ENCODE peak calls at places on chromosomes 1 and 21, in four cellular contexts. N, Y, T and V are unnamed samples. For H3K36me3, the result is how much of the 10 kb centered on the place peaks cover.

GRCh38 chr1:20426923-20427322 is 59.1 kb downstream of the CAMK2N1 start:
- DNase-seq in T (no peak), N (no peak), Y (no peak), V (no peak)

GRCh38 chr1:186948542-186948941 is 119.8 kb downstream of the PLA2G4A start:
- DNase-seq in T (no peak), N (no peak), Y (no peak), V (no peak)

GRCh38 chr1:22773981-22774471 is 63.4 kb downstream of the EPHB2 start:
- DNase-seq in T (peak), N (no peak), Y (peak), V (no peak)

GRCh38 chr1:228298471-228298870 is 90.6 kb downstream of the OBSCN start:
- DNase-seq in Y (no peak), T (no peak), N (no peak), V (no peak)

GRCh38 chr1:248404024-248404423 is 1.2 kb downstream of the OR2T1 start:
- DNase-seq in T (no peak), Y (no peak), N (no peak), V (peak)

GRCh38 chr1:174743654-174744561 is 255.8 kb upstream of the CACYBP start:
- DNase-seq in Y (no peak), N (peak), T (no peak), V (peak)

GRCh38 chr1:7345516-7345915 is 425.6 kb upstream of the VAMP3 start:
- DNase-seq in N (no peak), T (no peak), Y (no peak), V (no peak)

GRCh38 chr21:42405064-42406059 is 1.7 kb downstream of the UBASH3A start:
- DNase-seq in N (no peak), Y (no peak), T (no peak), V (no peak)

GRCh38 chr1:214146523-214146922 is 134.4 kb upstream of the SMYD2 start:
- DNase-seq in T (no peak), Y (no peak), N (no peak), V (no peak)

GRCh38 chr21:31334648-31335121 is 9.4 kb downstream of the TIAM1 start:
- DNase-seq in Y (peak), N (no peak), T (no peak), V (no peak)

GRCh38 chr1:150487763-150488115 is 520 bp downstream of the TARS2 start:
- DNase-seq in Y (no peak), N (peak), T (no peak), V (peak)

GRCh38 chr1:119808972-119809550 is 2.2 kb downstream of the REG4 start:
- DNase-seq in T (peak), N (peak), Y (peak), V (peak)

GRCh38 chr1:221839794-221840395 is 98.0 kb upstream of the DUSP10 start:
- DNase-seq in Y (peak), N (no peak), T (peak), V (no peak)

GRCh38 chr1:24526940-24527542 is 24.4 kb downstream of the RCAN3 start:
- DNase-seq in T (no peak), Y (peak), N (peak), V (no peak)

GRCh38 chr1:113320272-113320671 is 70.0 kb upstream of the MAGI3 start:
- DNase-seq in Y (no peak), N (no peak), T (no peak), V (no peak)

GRCh38 chr1:115090956-115091355 is 1.7 kb upstream of the TSPAN2 start:
- DNase-seq in Y (no peak), N (no peak), T (no peak), V (no peak)

GRCh38 chr21:35041122-35041521 is 8.0 kb downstream of the RUNX1 start:
- DNase-seq in Y (no peak), T (no peak), N (no peak), V (no peak)

GRCh38 chr1:53896673-53897229 is 2.8 kb downstream of the DIO1 start:
- DNase-seq in Y (no peak), T (no peak), N (no peak), V (no peak)

GRCh38 chr1:32891630-32892029 is 5.3 kb downstream of the HPCA start:
- DNase-seq in Y (no peak), T (no peak), N (no peak), V (no peak)

GRCh38 chr1:155719703-155720102 is 30.8 kb downstream of the DAP3 start:
- DNase-seq in T (no peak), Y (no peak), N (no peak), V (no peak)

GRCh38 chr1:155729031-155729898 is 40.4 kb downstream of the DAP3 start:
- DNase-seq in Y (peak), T (peak), N (peak), V (peak)

GRCh38 chr1:155725142-155725541 is 36.3 kb downstream of the DAP3 start:
- DNase-seq in T (no peak), N (no peak), Y (no peak), V (no peak)
- H3K36me3 ChIP-seq in T (under half), N (under half), Y (under half), V (under half)

GRCh38 chr1:27361044-27361402 is 5.7 kb downstream of the MAP3K6 start:
- DNase-seq in Y (no peak), T (no peak), N (peak), V (peak)
- H3K36me3 ChIP-seq in Y (under half), T (under half), N (under half), V (under half)

GRCh38 chr1:43847882-43848281 is 85.7 kb upstream of the ARTN start:
- DNase-seq in T (no peak), N (no peak), Y (no peak), V (no peak)

GRCh38 chr1:43849670-43850069 is 83.9 kb upstream of the ARTN start:
- DNase-seq in Y (no peak), N (no peak), T (no peak), V (no peak)

GRCh38 chr1:43844114-43844513 is 89.5 kb upstream of the ARTN start:
- DNase-seq in N (no peak), T (no peak), Y (no peak), V (no peak)

GRCh38 chr1:43850599-43851233 is 82.9 kb upstream of the ARTN start:
- DNase-seq in T (no peak), N (no peak), Y (no peak), V (no peak)

GRCh38 chr1:43847290-43847689 is 86.3 kb upstream of the ARTN start:
- DNase-seq in N (no peak), T (no peak), Y (no peak), V (no peak)
- H3K36me3 ChIP-seq in N (under half), T (under half), Y (under half), V (under half)

GRCh38 chr1:167670563-167670962 is 40.5 kb downstream of the RCSD1 start:
- DNase-seq in T (no peak), Y (no peak), N (no peak), V (no peak)
- H3K36me3 ChIP-seq in T (under half), Y (under half), N (under half), V (under half)

GRCh38 chr1:39842030-39842678 is 41.1 kb downstream of the TRIT1 start:
- DNase-seq in N (no peak), T (no peak), Y (no peak), V (no peak)

GRCh38 chr1:39841429-39841828 is 41.9 kb downstream of the TRIT1 start:
- DNase-seq in T (no peak), Y (no peak), N (no peak), V (no peak)

GRCh38 chr1:39840507-39840906 is 42.8 kb downstream of the TRIT1 start:
- DNase-seq in Y (no peak), T (no peak), N (no peak), V (no peak)

GRCh38 chr1:39845569-39846566 is 37.4 kb downstream of the TRIT1 start:
- DNase-seq in T (peak), N (no peak), Y (peak), V (no peak)

DNA sequence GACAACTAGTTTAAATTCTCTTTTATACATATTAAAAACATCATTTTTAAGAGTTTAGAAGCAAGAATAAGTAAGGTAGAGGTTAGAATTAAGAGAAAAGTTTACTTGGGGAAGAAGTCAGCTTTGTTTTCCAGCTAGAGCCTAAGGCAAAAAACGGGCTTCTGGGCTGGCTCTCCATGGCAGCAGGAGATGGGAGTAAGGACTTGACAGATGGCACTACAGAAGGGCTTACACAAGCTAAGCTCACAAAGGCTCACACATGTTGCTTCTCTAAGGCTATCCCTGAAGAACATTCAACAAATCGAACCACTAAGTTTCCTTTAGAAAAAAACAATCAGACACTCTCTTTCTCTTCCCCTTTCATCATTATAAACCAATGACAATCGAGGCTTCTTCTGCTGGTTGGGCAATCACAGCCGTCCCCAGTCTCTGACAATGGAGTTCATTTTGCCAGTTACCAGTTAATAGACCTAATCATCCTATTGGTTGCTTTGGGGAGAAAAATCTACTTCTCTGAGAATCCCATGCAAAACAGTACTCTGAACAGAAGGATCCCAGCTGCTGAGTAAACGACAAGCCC is 40.5 kb downstream of the TRIT1 start:
- DNase-seq in Y (no peak), T (no peak), N (no peak), V (no peak)
- H3K36me3 ChIP-seq in Y (under half), T (under half), N (under half), V (under half)

GRCh38 chr21:41402796-41403195 is 23.2 kb upstream of the MX1 start:
- DNase-seq in N (no peak), Y (no peak), T (no peak), V (no peak)

GRCh38 chr21:41402231-41402630 is 23.8 kb upstream of the MX1 start:
- DNase-seq in Y (no peak), N (no peak), T (no peak), V (no peak)

GRCh38 chr21:41406340-41406739 is 19.7 kb upstream of the MX1 start:
- DNase-seq in T (no peak), Y (no peak), N (no peak), V (no peak)

GRCh38 chr21:41403331-41403730 is 22.7 kb upstream of the MX1 start:
- DNase-seq in Y (no peak), N (no peak), T (no peak), V (no peak)

DNA sequence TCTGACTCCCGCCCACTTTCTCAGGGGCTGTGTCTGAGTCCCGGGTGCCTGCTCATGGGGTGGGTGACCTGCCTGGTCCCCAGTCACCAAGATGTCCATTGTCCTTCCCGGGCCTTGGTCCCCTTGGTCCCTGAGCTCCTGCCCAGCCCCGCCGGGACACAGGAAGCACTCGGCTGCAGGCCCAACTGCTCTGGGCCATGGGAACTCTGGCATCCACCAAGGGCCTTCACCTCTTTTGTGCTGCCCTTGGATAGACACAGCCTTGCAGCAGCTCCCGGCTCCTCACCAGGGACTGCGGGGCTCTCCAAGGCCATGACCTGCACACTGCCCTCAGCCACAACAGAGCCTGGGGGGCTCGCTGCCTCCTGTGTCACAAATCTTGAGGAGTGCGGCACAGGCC is 22.1 kb upstream of the MX1 start:
- DNase-seq in Y (no peak), N (no peak), T (no peak), V (no peak)
- H3K36me3 ChIP-seq in Y (under half), N (under half), T (under half), V (under half)

GRCh38 chr1:234515411-234515810 is 36.4 kb upstream of the TARBP1 start:
- DNase-seq in Y (no peak), N (no peak), T (no peak), V (peak)

GRCh38 chr1:234517087-234517802 is 38.3 kb upstream of the TARBP1 start:
- DNase-seq in T (no peak), Y (no peak), N (no peak), V (no peak)

GRCh38 chr1:234518876-234519275 is 39.9 kb upstream of the TARBP1 start:
- DNase-seq in N (no peak), Y (no peak), T (no peak), V (no peak)

GRCh38 chr1:234512376-234512965 is 33.5 kb upstream of the TARBP1 start:
- DNase-seq in N (no peak), Y (no peak), T (no peak), V (peak)

GRCh38 chr1:234515821-234516241 is 36.9 kb upstream of the TARBP1 start:
- DNase-seq in N (no peak), T (no peak), Y (no peak), V (peak)
- H3K36me3 ChIP-seq in N (under half), T (under half), Y (under half), V (under half)

DNA sequence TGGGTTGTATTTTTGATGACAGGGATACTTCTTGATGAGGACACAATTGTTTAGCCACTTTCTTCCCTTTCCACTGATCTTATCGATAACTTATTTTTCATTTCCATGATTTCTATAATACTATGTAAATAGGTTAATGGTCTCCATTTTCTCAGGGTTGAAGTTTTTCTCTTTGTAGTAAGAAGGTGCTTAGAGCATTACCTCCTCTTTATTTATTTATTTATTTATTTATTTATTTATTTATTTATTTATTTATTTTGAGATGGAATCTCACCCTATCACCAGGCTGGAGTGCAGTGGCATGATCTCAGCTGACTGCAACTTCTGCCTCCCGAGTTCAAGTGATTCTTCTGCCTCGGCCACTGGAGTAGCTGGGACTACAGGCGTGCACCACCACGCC is 70.4 kb downstream of the UBE4B start:
- DNase-seq in T (no peak), Y (no peak), N (no peak), V (no peak)
- H3K36me3 ChIP-seq in T (under half), Y (under half), N (under half), V (under half)

GRCh38 chr1:38015978-38016640 is 3.6 kb downstream of the UTP11 start:
- DNase-seq in T (no peak), Y (no peak), N (no peak), V (no peak)

GRCh38 chr1:38022810-38023209 is 10.3 kb downstream of the UTP11 start:
- DNase-seq in Y (no peak), T (no peak), N (no peak), V (no peak)

GRCh38 chr1:38020361-38020760 is 7.8 kb downstream of the UTP11 start:
- DNase-seq in N (no peak), T (no peak), Y (no peak), V (no peak)

GRCh38 chr1:38021969-38022368 is 9.4 kb downstream of the UTP11 start:
- DNase-seq in T (no peak), N (no peak), Y (no peak), V (no peak)

DNA sequence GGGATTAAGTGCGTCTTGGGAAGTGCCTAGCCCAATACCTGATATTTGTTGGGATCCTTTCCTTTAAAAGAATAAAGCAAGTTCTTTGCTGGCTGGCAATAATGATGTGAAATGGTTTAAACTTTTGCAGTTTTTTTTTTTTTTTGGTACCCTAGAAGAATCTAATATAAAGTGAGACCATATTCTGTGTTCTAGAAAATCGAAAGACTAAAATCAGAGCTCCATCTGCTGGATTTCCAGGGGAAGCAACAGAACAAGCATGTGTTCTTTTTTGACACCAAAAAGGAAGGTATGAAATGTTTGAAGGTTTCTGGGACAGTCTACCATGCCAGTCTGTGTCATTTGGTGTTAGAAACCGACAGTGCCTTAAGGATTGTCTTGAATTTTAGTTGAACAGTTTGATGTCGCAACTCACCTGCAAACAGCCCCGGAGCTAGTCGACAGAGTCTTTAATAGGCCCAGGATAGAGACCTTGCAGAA is 6.4 kb downstream of the UTP11 start:
- DNase-seq in N (no peak), Y (no peak), T (no peak), V (peak)
- H3K36me3 ChIP-seq in N (under half), Y (under half), T (under half), V (under half)

DNA sequence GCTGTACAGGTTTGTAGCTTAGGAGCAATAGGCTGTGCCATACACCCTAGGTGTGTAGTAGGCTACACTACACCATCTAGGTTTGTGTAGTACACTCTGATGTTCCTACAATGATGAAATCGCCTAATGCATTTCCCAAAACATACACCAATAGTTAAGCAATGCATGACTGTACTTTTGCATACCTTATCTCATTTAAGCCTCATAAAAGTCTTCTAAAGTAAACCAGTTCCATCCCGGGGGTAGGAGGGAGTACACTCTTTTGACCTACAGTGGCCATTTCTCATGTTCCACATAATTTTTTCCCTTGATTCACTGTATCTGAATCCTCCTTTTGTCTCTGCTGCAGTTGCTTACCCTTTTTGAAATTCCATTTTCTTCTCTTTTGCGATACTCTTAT is 12.2 kb downstream of the TRMT13 start:
- DNase-seq in Y (no peak), N (no peak), T (no peak), V (no peak)
- H3K36me3 ChIP-seq in Y (under half), N (under half), T (under half), V (under half)